ENCODE peak calls at places on chromosomes 5 and 9, in four cellular contexts. I, K, Z and Q are unnamed samples.
A peak's percentile ranks its signal among the peaks of the same experiment; 100 is the strongest.

GRCh38 chr9:93093081-93093448 is 3.0 kb upstream of the CARD19 start:
- DNase-seq in K (peak; percentile 7), Z (no peak), I (no peak), Q (no peak)

GRCh38 chr5:75364571-75365280 is 27.7 kb downstream of the HMGCR start:
- DNase-seq in I (no peak), K (no peak), Z (no peak), Q (no peak)

GRCh38 chr9:108049026-108049591 is 559.5 kb upstream of the KLF4 start:
- DNase-seq in I (no peak), K (no peak), Z (no peak), Q (no peak)

GRCh38 chr9:110895141-110895912 is 142.9 kb downstream of the LPAR1 start:
- DNase-seq in K (peak; percentile 38), I (no peak), Z (no peak), Q (no peak)

GRCh38 chr5:102893942-102894341 is 138.8 kb downstream of the PAM start:
- DNase-seq in K (no peak), Z (no peak), I (no peak), Q (no peak)

GRCh38 chr5:123700624-123701023 is 188.6 kb downstream of the CSNK1G3 start:
- DNase-seq in I (no peak), Z (no peak), K (peak; percentile 16), Q (no peak)

GRCh38 chr9:108751301-108751824 is 104.4 kb downstream of the ACTL7B start:
- DNase-seq in Z (no peak), I (no peak), K (no peak), Q (no peak)

GRCh38 chr9:124792976-124793594 is 16.2 kb downstream of the OLFML2A start:
- DNase-seq in K (no peak), I (no peak), Z (no peak), Q (no peak)

GRCh38 chr9:128145536-128145935 is 3.7 kb upstream of the LCN2 start:
- DNase-seq in I (no peak), Z (no peak), K (no peak), Q (no peak)

GRCh38 chr9:136372561-136373299 is 739 bp downstream of the CARD9 start:
- DNase-seq in K (peak; percentile 60), Z (no peak), I (no peak), Q (no peak)

GRCh38 chr5:39360483-39361071 is 3.7 kb downstream of the C9 start:
- DNase-seq in Z (no peak), K (no peak), I (no peak), Q (no peak)

GRCh38 chr5:11683666-11684065 is 220.6 kb downstream of the CTNND2 start:
- DNase-seq in K (peak; percentile 8), Z (no peak), I (no peak), Q (no peak)

GRCh38 chr5:2215059-2215458 is 332.3 kb upstream of the IRX4 start:
- DNase-seq in I (no peak), K (no peak), Z (no peak), Q (no peak)

GRCh38 chr9:124297553-124297905 is 39.8 kb downstream of the NEK6 start:
- DNase-seq in I (no peak), K (peak; percentile 86), Z (no peak), Q (no peak)

GRCh38 chr9:6584881-6585597 is 60.5 kb downstream of the GLDC start:
- DNase-seq in K (no peak), I (no peak), Z (no peak), Q (no peak)

GRCh38 chr5:179439181-179439990 is 94.1 kb upstream of the ADAMTS2 start:
- DNase-seq in K (no peak), Z (no peak), I (no peak), Q (no peak)

GRCh38 chr9:100437860-100438805 is 11.2 kb downstream of the MSANTD3 start:
- DNase-seq in I (peak; percentile 12), Z (peak; percentile 72), K (peak; percentile 63), Q (peak; percentile 33)

GRCh38 chr5:33761139-33761538 is 130.7 kb downstream of the ADAMTS12 start:
- DNase-seq in Z (peak; percentile 9), I (no peak), K (no peak), Q (no peak)

GRCh38 chr5:55994502-55994997 is at the start of gene IL6ST:
- DNase-seq in Z (no peak), I (no peak), K (peak; percentile 77), Q (no peak)

GRCh38 chr5:79448336-79448735 is 65.6 kb downstream of the HOMER1 start:
- DNase-seq in K (no peak), I (no peak), Z (no peak), Q (no peak)

GRCh38 chr5:1656271-1656975 is 132.7 kb upstream of the LPCAT1 start:
- DNase-seq in K (no peak), Z (no peak), I (no peak), Q (no peak)

GRCh38 chr9:87528969-87529368 is 31.3 kb downstream of the DAPK1 start:
- DNase-seq in I (no peak), Z (no peak), K (no peak), Q (no peak)

GRCh38 chr5:170327168-170327567 is 29.6 kb upstream of the LCP2 start:
- DNase-seq in K (no peak), Z (no peak), I (no peak), Q (no peak)

GRCh38 chr9:111067472-111067871 is 29.2 kb upstream of the LPAR1 start:
- DNase-seq in K (no peak), Z (no peak), I (no peak), Q (no peak)

GRCh38 chr5:106875591-106876297 is 795.0 kb downstream of the EFNA5 start:
- DNase-seq in Z (no peak), I (no peak), K (no peak), Q (no peak)

GRCh38 chr9:76878933-76879332 is 27.0 kb downstream of the PRUNE2 start:
- DNase-seq in I (no peak), Z (no peak), K (no peak), Q (no peak)